ENCODE peak calls at places on chromosomes 12 and 14, in six cellular contexts. M, A, D, L, P and O are unnamed samples.

GRCh38 chr12:129901256-129901655 is 2.6 kb downstream of the TMEM132D start:
- DNase-seq in M (no peak), A (no peak), D (no peak), L (peak), P (no peak), O (no peak)

GRCh38 chr12:124568431-124569374 is 1.3 kb upstream of the NCOR2 start:
- DNase-seq in M (peak), A (peak), D (peak), L (peak), P (no peak), O (peak)

GRCh38 chr12:48119834-48120195 is 651 bp downstream of the PFKM start:
- DNase-seq in M (no peak), A (no peak), D (no peak), L (no peak), P (no peak), O (no peak)

GRCh38 chr14:63692309-63693020 is 35.4 kb downstream of the SGPP1 start:
- DNase-seq in M (no peak), A (no peak), D (no peak), L (no peak), P (no peak), O (no peak)

GRCh38 chr12:101781834-101782543 is 42.7 kb upstream of the SYCP3 start:
- DNase-seq in M (no peak), A (no peak), D (peak), L (no peak), P (no peak), O (no peak)

GRCh38 chr14:25111061-25111601 is 61.2 kb upstream of the STXBP6 start:
- DNase-seq in M (peak), A (peak), D (peak), L (peak), P (no peak), O (no peak)

GRCh38 chr14:72256055-72256454 is 323.8 kb downstream of the RGS6 start:
- DNase-seq in M (no peak), A (no peak), D (no peak), L (peak), P (no peak), O (no peak)

GRCh38 chr12:42332301-42332894 is 6.4 kb downstream of the PPHLN1 start:
- DNase-seq in M (no peak), A (peak), D (no peak), L (peak), P (no peak), O (no peak)

GRCh38 chr12:56104815-56105476 is 587 bp downstream of the PA2G4 start:
- DNase-seq in M (peak), A (peak), D (no peak), L (no peak), P (no peak), O (peak)

GRCh38 chr12:65613692-65614091 is 210.6 kb upstream of the HMGA2 start:
- DNase-seq in M (no peak), A (no peak), D (no peak), L (peak), P (no peak), O (no peak)

GRCh38 chr12:88432536-88433462 is 147.5 kb downstream of the KITLG start:
- DNase-seq in M (no peak), A (no peak), D (no peak), L (peak), P (no peak), O (no peak)

GRCh38 chr12:89334770-89335169 is 17.5 kb downstream of the DUSP6 start:
- DNase-seq in M (no peak), A (no peak), D (no peak), L (no peak), P (no peak), O (no peak)

GRCh38 chr14:79924583-79924982 is 286.7 kb downstream of the DIO2 start:
- DNase-seq in M (no peak), A (no peak), D (no peak), L (no peak), P (no peak), O (no peak)

GRCh38 chr12:132866251-132866828 is 21.1 kb downstream of the CHFR start:
- DNase-seq in M (no peak), A (peak), D (no peak), L (peak), P (peak), O (no peak)

GRCh38 chr14:23437142-23438129 is 2.0 kb upstream of the MYH7 start:
- DNase-seq in M (no peak), A (no peak), D (no peak), L (no peak), P (no peak), O (no peak)

DNA sequence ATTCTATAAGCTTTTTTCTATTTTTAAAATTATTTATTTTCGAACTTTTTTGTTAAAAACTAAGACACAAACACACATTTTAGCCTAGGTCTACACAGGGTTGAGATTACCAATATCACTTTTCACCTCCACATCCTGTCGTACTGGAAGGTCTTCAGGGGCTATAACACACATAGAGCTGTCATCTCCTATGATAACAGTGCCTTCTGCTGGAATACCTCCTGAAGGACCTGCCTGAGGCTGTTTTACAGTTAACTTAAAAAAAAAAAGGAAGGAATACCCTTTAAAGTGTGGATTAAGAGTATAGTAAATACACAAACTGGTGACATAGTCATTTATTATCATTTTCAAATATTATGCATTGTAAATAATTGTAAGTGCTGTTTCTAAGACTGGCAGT is 43.0 kb downstream of the RASSF8 start:
- DNase-seq in M (no peak), A (peak), D (no peak), L (no peak), P (no peak), O (no peak)
- TF ChIP-seq CTCF in M (no peak), A (peak), D (no peak), L (no peak), P (no peak), O (no peak)

GRCh38 chr12:74021937-74022336 is 515.7 kb upstream of the ATXN7L3B start:
- DNase-seq in M (peak), A (peak), D (no peak), L (peak), P (no peak), O (peak)
- TF ChIP-seq CTCF in M (peak), A (peak), D (peak), L (peak), P (peak), O (peak)

DNA sequence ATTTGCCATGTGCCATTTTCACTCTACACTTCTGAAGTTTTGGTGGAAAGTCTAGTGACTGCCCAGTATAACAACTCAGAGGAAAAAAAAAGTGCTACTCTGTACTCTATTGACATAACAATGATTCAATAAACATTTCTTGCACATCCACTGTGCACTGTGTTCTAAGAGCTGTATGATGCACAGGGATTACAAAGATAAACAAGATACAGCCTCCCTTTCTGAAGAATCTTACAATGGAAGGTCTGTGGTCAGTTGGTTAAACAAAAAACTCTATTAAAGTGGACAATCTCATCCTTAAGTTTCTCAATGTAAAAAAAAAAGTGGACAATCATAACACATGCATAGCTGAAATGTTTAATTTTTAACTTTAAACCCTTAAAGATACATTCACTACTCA is 105.7 kb upstream of the RASSF8 start:
- DNase-seq in M (no peak), A (peak), D (peak), L (peak), P (no peak), O (no peak)
- TF ChIP-seq CTCF in M (no peak), A (no peak), D (no peak), L (no peak), P (no peak), O (no peak)

GRCh38 chr14:90907178-90907577 is 90.9 kb upstream of the TTC7B start:
- DNase-seq in M (no peak), A (no peak), D (no peak), L (no peak), P (no peak), O (no peak)

GRCh38 chr14:90900712-90901111 is 84.5 kb upstream of the TTC7B start:
- DNase-seq in M (no peak), A (no peak), D (no peak), L (peak), P (no peak), O (no peak)

GRCh38 chr14:90905531-90905930 is 89.3 kb upstream of the TTC7B start:
- DNase-seq in M (no peak), A (no peak), D (no peak), L (peak), P (no peak), O (no peak)

GRCh38 chr14:90903101-90903500 is 86.9 kb upstream of the TTC7B start:
- DNase-seq in M (peak), A (peak), D (no peak), L (peak), P (no peak), O (peak)
- TF ChIP-seq CTCF in M (peak), A (peak), D (peak), L (peak), P (peak), O (peak)

DNA sequence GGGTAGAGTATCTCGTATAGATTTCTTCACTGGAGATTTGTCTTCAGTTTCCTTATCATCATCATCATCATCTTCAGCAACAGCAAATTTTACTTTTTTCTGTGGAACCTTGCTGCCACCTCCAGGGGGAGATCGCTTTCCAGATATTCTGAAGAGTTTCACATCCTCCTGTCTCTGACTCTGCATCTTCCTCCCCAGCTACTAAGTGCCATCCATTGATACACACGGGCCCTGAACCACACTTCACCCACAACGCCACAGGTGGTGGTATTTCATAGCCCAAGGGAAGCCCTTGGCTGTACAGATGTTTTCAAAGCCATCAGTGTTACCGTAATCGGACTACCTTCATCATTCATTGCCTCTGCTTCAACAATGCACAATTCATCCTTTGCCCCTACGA is 82.2 kb downstream of the PPP2R5C start:
- DNase-seq in M (no peak), A (peak), D (no peak), L (no peak), P (no peak), O (no peak)
- TF ChIP-seq CTCF in M (no peak), A (peak), D (peak), L (no peak), P (peak), O (peak)

DNA sequence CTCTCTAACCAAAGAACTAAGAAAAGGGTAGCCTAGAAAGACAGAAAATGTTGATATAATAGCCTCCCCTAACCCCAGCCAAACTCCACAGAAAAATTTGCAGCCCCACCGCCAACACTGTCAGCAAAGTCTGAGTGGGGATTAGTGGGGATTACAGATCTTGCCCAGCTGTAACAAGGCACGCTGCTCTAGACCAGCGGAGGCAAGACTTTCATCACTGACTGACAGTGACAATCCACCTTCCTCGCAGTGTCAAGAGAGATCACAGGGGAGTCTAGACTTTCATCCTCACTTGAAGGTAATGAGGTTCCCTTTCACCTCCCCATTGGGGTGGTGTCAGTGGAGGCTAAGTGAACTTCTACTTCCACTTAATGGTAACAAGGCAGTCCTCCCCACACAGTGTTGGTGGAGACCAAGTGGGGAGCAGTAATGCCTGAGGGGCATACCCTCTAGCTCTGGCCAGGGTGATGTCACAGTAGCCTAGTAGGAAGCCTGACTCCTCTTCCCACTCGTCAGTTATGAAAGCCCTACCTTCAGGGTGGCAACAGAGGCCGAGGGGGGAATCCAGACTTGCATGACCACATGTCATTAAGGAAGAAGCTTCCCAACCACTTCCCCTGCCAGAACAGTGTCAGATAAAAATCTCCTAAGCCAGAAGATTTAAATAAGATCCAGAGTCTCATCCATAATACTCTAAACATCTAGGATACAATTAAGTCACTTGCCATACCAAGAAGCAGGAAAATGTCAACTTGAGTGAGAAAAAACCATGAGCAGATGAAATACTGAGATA is 91.7 kb upstream of the RASSF8 start:
- DNase-seq in M (no peak), A (no peak), D (peak), L (no peak), P (no peak), O (no peak)
- TF ChIP-seq CTCF in M (no peak), A (no peak), D (no peak), L (no peak), P (no peak), O (no peak)

GRCh38 chr12:57487597-57488396 is at the start of gene MARS1:
- DNase-seq in M (peak), A (peak), D (peak), L (peak), P (peak), O (peak)
- TF ChIP-seq CTCF in M (no peak), A (peak), D (no peak), L (peak), P (no peak), O (no peak)